ENCODE peak calls at places on chromosome 14, in five cellular contexts. One of them, this sample, is unnamed.

GRCh38 chr14:64502476-64503183 is 1.0 kb downstream of the ZBTB25 start:
- DNase-seq in GM23248: no peak
- DNase-seq in Calu3: no peak
- DNase-seq in stomach: peak; percentile 43
- DNase-seq in endothelial cell: no peak
- DNase-seq in this sample: no peak

GRCh38 chr14:29222671-29223268 is 456.2 kb downstream of the FOXG1 start:
- DNase-seq in GM23248: peak; percentile 79
- DNase-seq in Calu3: peak; percentile 7
- DNase-seq in stomach: no peak
- DNase-seq in endothelial cell: peak; percentile 18
- DNase-seq in this sample: no peak

GRCh38 chr14:102957222-102957621 is 34.8 kb downstream of the AMN start:
- DNase-seq in GM23248: peak; percentile 63
- DNase-seq in Calu3: no peak
- DNase-seq in stomach: no peak
- DNase-seq in endothelial cell: no peak
- DNase-seq in this sample: no peak

GRCh38 chr14:24367506-24368214 is at the start of gene NFATC4:
- DNase-seq in GM23248: peak; percentile 92
- DNase-seq in Calu3: peak; percentile 37
- DNase-seq in stomach: peak; percentile 70
- DNase-seq in endothelial cell: peak; percentile 62
- DNase-seq in this sample: peak; percentile 67

GRCh38 chr14:23441076-23441475 is 5.6 kb upstream of the MYH7 start:
- DNase-seq in GM23248: peak; percentile 29
- DNase-seq in Calu3: no peak
- DNase-seq in stomach: no peak
- DNase-seq in endothelial cell: no peak
- DNase-seq in this sample: no peak

GRCh38 chr14:51157012-51157411 is 62.1 kb upstream of the TRIM9 start:
- DNase-seq in GM23248: peak; percentile 57
- DNase-seq in Calu3: no peak
- DNase-seq in stomach: no peak
- DNase-seq in endothelial cell: no peak
- DNase-seq in this sample: no peak

GRCh38 chr14:35047961-35048513 is 2.0 kb downstream of the FAM177A1 start:
- DNase-seq in GM23248: no peak
- DNase-seq in Calu3: no peak
- DNase-seq in stomach: no peak
- DNase-seq in endothelial cell: no peak
- DNase-seq in this sample: no peak

GRCh38 chr14:105554022-105554421 is 27.6 kb downstream of the TMEM121 start:
- DNase-seq in GM23248: no peak
- DNase-seq in Calu3: no peak
- DNase-seq in stomach: no peak
- DNase-seq in endothelial cell: no peak
- DNase-seq in this sample: no peak

GRCh38 chr14:59565112-59565511 is 11.5 kb downstream of the CCDC175 start:
- DNase-seq in GM23248: no peak
- DNase-seq in Calu3: no peak
- DNase-seq in stomach: no peak
- DNase-seq in endothelial cell: no peak
- DNase-seq in this sample: no peak

GRCh38 chr14:71551291-71551955 is 380.8 kb upstream of the RGS6 start:
- DNase-seq in GM23248: peak; percentile 79
- DNase-seq in Calu3: no peak
- DNase-seq in stomach: no peak
- DNase-seq in endothelial cell: no peak
- DNase-seq in this sample: no peak

GRCh38 chr14:64501326-64502171 is 2.1 kb downstream of the ZBTB25 start:
- DNase-seq in GM23248: peak; percentile 79
- DNase-seq in Calu3: peak; percentile 38
- DNase-seq in stomach: peak; percentile 43
- DNase-seq in endothelial cell: no peak
- DNase-seq in this sample: no peak

GRCh38 chr14:60095781-60096450 is 4.2 kb downstream of the PCNX4 start:
- DNase-seq in GM23248: peak; percentile 69
- DNase-seq in Calu3: no peak
- DNase-seq in stomach: no peak
- DNase-seq in endothelial cell: no peak
- DNase-seq in this sample: no peak

GRCh38 chr14:77641534-77642341 is 25.3 kb upstream of the SPTLC2 start:
- DNase-seq in GM23248: peak; percentile 82
- DNase-seq in Calu3: peak; percentile 63
- DNase-seq in stomach: peak; percentile 82
- DNase-seq in endothelial cell: no peak
- DNase-seq in this sample: peak; percentile 51

GRCh38 chr14:91405241-91405721 is 12.3 kb downstream of the CCDC88C start:
- DNase-seq in GM23248: no peak
- DNase-seq in Calu3: no peak
- DNase-seq in stomach: no peak
- DNase-seq in endothelial cell: no peak
- DNase-seq in this sample: no peak

GRCh38 chr14:102319351-102320032 is at the start of gene ZNF839:
- DNase-seq in GM23248: peak; percentile 96
- DNase-seq in Calu3: peak; percentile 95
- DNase-seq in stomach: peak; percentile 93
- DNase-seq in endothelial cell: peak; percentile 91
- DNase-seq in this sample: peak; percentile 74

GRCh38 chr14:52010173-52010693 is 20.9 kb downstream of the RTRAF start:
- DNase-seq in GM23248: no peak
- DNase-seq in Calu3: no peak
- DNase-seq in stomach: no peak
- DNase-seq in endothelial cell: no peak
- DNase-seq in this sample: no peak

GRCh38 chr14:68628605-68629310 is 164.1 kb downstream of the ZFP36L1 start:
- DNase-seq in GM23248: no peak
- DNase-seq in Calu3: peak; percentile 57
- DNase-seq in stomach: peak; percentile 79
- DNase-seq in endothelial cell: no peak
- DNase-seq in this sample: no peak

GRCh38 chr14:93683241-93683640 is 105.0 kb downstream of the PRIMA1 start:
- DNase-seq in GM23248: peak; percentile 5
- DNase-seq in Calu3: peak; percentile 30
- DNase-seq in stomach: no peak
- DNase-seq in endothelial cell: no peak
- DNase-seq in this sample: no peak

GRCh38 chr14:70987042-70987441 is 79.8 kb downstream of the PCNX1 start:
- DNase-seq in GM23248: no peak
- DNase-seq in Calu3: no peak
- DNase-seq in stomach: no peak
- DNase-seq in endothelial cell: no peak
- DNase-seq in this sample: no peak

GRCh38 chr14:44962573-44963528 is 861 bp downstream of the TOGARAM1 start:
- DNase-seq in GM23248: peak; percentile 82
- DNase-seq in Calu3: peak; percentile 38
- DNase-seq in stomach: peak; percentile 49
- DNase-seq in endothelial cell: peak; percentile 47
- DNase-seq in this sample: peak; percentile 7

GRCh38 chr14:72574687-72575086 is 319.2 kb downstream of the DPF3 start:
- DNase-seq in GM23248: no peak
- DNase-seq in Calu3: no peak
- DNase-seq in stomach: no peak
- DNase-seq in endothelial cell: no peak
- DNase-seq in this sample: no peak

GRCh38 chr14:73712540-73713141 is 1.5 kb downstream of the PNMA1 start:
- DNase-seq in GM23248: peak; percentile 51
- DNase-seq in Calu3: no peak
- DNase-seq in stomach: no peak
- DNase-seq in endothelial cell: no peak
- DNase-seq in this sample: no peak

GRCh38 chr14:105299654-105300541 is 903 bp downstream of the BRF1 start:
- DNase-seq in GM23248: peak; percentile 71
- DNase-seq in Calu3: no peak
- DNase-seq in stomach: no peak
- DNase-seq in endothelial cell: peak; percentile 43
- DNase-seq in this sample: no peak

GRCh38 chr14:88786715-88787114 is 6.0 kb downstream of the EML5 start:
- DNase-seq in GM23248: no peak
- DNase-seq in Calu3: no peak
- DNase-seq in stomach: no peak
- DNase-seq in endothelial cell: no peak
- DNase-seq in this sample: no peak

GRCh38 chr14:104048758-104049496 is 36.6 kb upstream of the ASPG start:
- DNase-seq in GM23248: peak; percentile 27
- DNase-seq in Calu3: no peak
- DNase-seq in stomach: no peak
- DNase-seq in endothelial cell: peak; percentile 26
- DNase-seq in this sample: no peak

GRCh38 chr14:95146079-95146771 is 11.1 kb downstream of the DICER1 start:
- DNase-seq in GM23248: no peak
- DNase-seq in Calu3: peak; percentile 48
- DNase-seq in stomach: no peak
- DNase-seq in endothelial cell: no peak
- DNase-seq in this sample: no peak

GRCh38 chr14:106442857-106443256 is 916.5 kb downstream of the TMEM121 start:
- DNase-seq in GM23248: no peak
- DNase-seq in Calu3: peak; percentile 22
- DNase-seq in stomach: no peak
- DNase-seq in endothelial cell: no peak
- DNase-seq in this sample: no peak

GRCh38 chr14:65297744-65298143 is 114.8 kb upstream of the FUT8 start:
- DNase-seq in GM23248: no peak
- DNase-seq in Calu3: peak; percentile 68
- DNase-seq in stomach: peak; percentile 78
- DNase-seq in endothelial cell: no peak
- DNase-seq in this sample: no peak

GRCh38 chr14:94907626-94908261 is 137.8 kb upstream of the GSC start:
- DNase-seq in GM23248: no peak
- DNase-seq in Calu3: no peak
- DNase-seq in stomach: no peak
- DNase-seq in endothelial cell: no peak
- DNase-seq in this sample: no peak

GRCh38 chr14:63039800-63040380 is 5.4 kb downstream of the KCNH5 start:
- DNase-seq in GM23248: peak; percentile 19
- DNase-seq in Calu3: peak; percentile 17
- DNase-seq in stomach: no peak
- DNase-seq in endothelial cell: no peak
- DNase-seq in this sample: no peak

GRCh38 chr14:59140441-59140840 is 48.0 kb upstream of the DAAM1 start:
- DNase-seq in GM23248: no peak
- DNase-seq in Calu3: no peak
- DNase-seq in stomach: no peak
- DNase-seq in endothelial cell: no peak
- DNase-seq in this sample: no peak

This sample was measured in thoracic aorta.